ENCODE peak calls at places on chromosomes 12 and 14, in four cellular contexts. One of them, this sample, is unnamed.

GRCh38 chr14:100498068-100498467 is 89.1 kb downstream of the BEGAIN start:
- DNase-seq in NCI-H2029: no peak
- DNase-seq in C1 segment of cervical spinal cord: no peak
- DNase-seq in ELR: no peak
- DNase-seq in this sample: no peak

GRCh38 chr14:36515105-36515593 is 4.9 kb downstream of the NKX2-1 start:
- DNase-seq in NCI-H2029: peak
- DNase-seq in C1 segment of cervical spinal cord: no peak
- DNase-seq in ELR: no peak
- DNase-seq in this sample: no peak

GRCh38 chr12:119180380-119181040 is 1.8 kb downstream of the HSPB8 start:
- DNase-seq in NCI-H2029: no peak
- DNase-seq in C1 segment of cervical spinal cord: no peak
- DNase-seq in ELR: peak
- DNase-seq in this sample: peak

GRCh38 chr14:64682173-64682710 is 22.0 kb upstream of the PLEKHG3 start:
- DNase-seq in NCI-H2029: no peak
- DNase-seq in C1 segment of cervical spinal cord: peak
- DNase-seq in ELR: no peak
- DNase-seq in this sample: peak

GRCh38 chr12:81136519-81136918 is 58.6 kb downstream of the ACSS3 start:
- DNase-seq in NCI-H2029: no peak
- DNase-seq in C1 segment of cervical spinal cord: no peak
- DNase-seq in ELR: no peak
- DNase-seq in this sample: no peak

GRCh38 chr14:94451091-94451751 is 1.4 kb downstream of the SERPINA11 start:
- DNase-seq in NCI-H2029: no peak
- DNase-seq in C1 segment of cervical spinal cord: no peak
- DNase-seq in ELR: no peak
- DNase-seq in this sample: no peak

GRCh38 chr12:78187741-78188140 is 357.0 kb downstream of the NAV3 start:
- DNase-seq in NCI-H2029: no peak
- DNase-seq in C1 segment of cervical spinal cord: no peak
- DNase-seq in ELR: no peak
- DNase-seq in this sample: no peak

GRCh38 chr12:127393896-127394295 is 873.1 kb upstream of the TMEM132C start:
- DNase-seq in NCI-H2029: no peak
- DNase-seq in C1 segment of cervical spinal cord: no peak
- DNase-seq in ELR: peak
- DNase-seq in this sample: peak

GRCh38 chr12:47413806-47414205 is 292.0 kb downstream of the RPAP3 start:
- DNase-seq in NCI-H2029: no peak
- DNase-seq in C1 segment of cervical spinal cord: no peak
- DNase-seq in ELR: no peak
- DNase-seq in this sample: no peak

GRCh38 chr14:62674833-62675232 is 370.4 kb downstream of the KCNH5 start:
- DNase-seq in NCI-H2029: no peak
- DNase-seq in C1 segment of cervical spinal cord: no peak
- DNase-seq in ELR: no peak
- DNase-seq in this sample: no peak

GRCh38 chr14:50862171-50862570 is 9.7 kb upstream of the ABHD12B start:
- DNase-seq in NCI-H2029: no peak
- DNase-seq in C1 segment of cervical spinal cord: no peak
- DNase-seq in ELR: no peak
- DNase-seq in this sample: no peak